ENCODE peak calls at places on chromosomes 2 and 18, in ten cellular contexts. P, F, B, M, K, A, V, Q, W and R are unnamed samples.

GRCh38 chr2:180873219-180873618 is 107.2 kb upstream of the UBE2E3 start:
- DNase-seq in P (no peak), F (no peak), B (no peak), M (no peak), K (no peak), A (no peak), V (no peak), Q (no peak), W (no peak), R (no peak)

GRCh38 chr2:196987298-196987653 is 60.8 kb upstream of the PGAP1 start:
- DNase-seq in P (no peak), F (no peak), B (no peak), M (no peak), K (no peak), A (no peak), V (no peak), Q (peak; percentile 14), W (no peak), R (no peak)

GRCh38 chr2:37656512-37657423 is 14.7 kb downstream of the CDC42EP3 start:
- DNase-seq in P (no peak), F (peak; percentile 40), B (peak; percentile 30), M (no peak), K (no peak), A (no peak), V (no peak), Q (no peak), W (no peak), R (no peak)

GRCh38 chr2:218428846-218429558 is 10.1 kb downstream of the VIL1 start:
- DNase-seq in P (no peak), F (no peak), B (no peak), M (no peak), K (no peak), A (no peak), V (no peak), Q (no peak), W (no peak), R (no peak)

GRCh38 chr2:190780594-190780993 is 100.0 kb upstream of the GLS start:
- DNase-seq in P (no peak), F (no peak), B (no peak), M (no peak), K (no peak), A (no peak), V (no peak), Q (no peak), W (no peak), R (no peak)

GRCh38 chr18:47893047-47893446 is 37.4 kb downstream of the SMAD2 start:
- DNase-seq in P (no peak), F (no peak), B (no peak), M (no peak), K (no peak), A (no peak), V (no peak), Q (no peak), W (no peak), R (no peak)

GRCh38 chr2:26033270-26033768 is 565 bp upstream of the RAB10 start:
- DNase-seq in P (no peak), F (peak; percentile 67), B (no peak), M (no peak), K (peak; percentile 52), A (peak; percentile 11), V (no peak), Q (peak; percentile 73), W (no peak), R (peak; percentile 76)

GRCh38 chr18:23719634-23720201 is 30.5 kb downstream of the LAMA3 start:
- DNase-seq in P (no peak), F (peak; percentile 98), B (no peak), M (peak; percentile 97), K (no peak), A (no peak), V (no peak), Q (peak; percentile 98), W (no peak), R (peak; percentile 98)

GRCh38 chr18:31610841-31611240 is 19.2 kb downstream of the TTR start:
- DNase-seq in P (no peak), F (peak; percentile 45), B (peak; percentile 14), M (no peak), K (no peak), A (no peak), V (no peak), Q (no peak), W (no peak), R (no peak)

GRCh38 chr2:234770715-234771141 is 181.1 kb upstream of the SH3BP4 start:
- DNase-seq in P (no peak), F (no peak), B (no peak), M (no peak), K (no peak), A (no peak), V (no peak), Q (no peak), W (no peak), R (no peak)

GRCh38 chr18:54764786-54765185 is 63.5 kb upstream of the RAB27B start:
- DNase-seq in P (no peak), F (no peak), B (no peak), M (no peak), K (no peak), A (no peak), V (no peak), Q (no peak), W (no peak), R (no peak)

GRCh38 chr2:85468704-85469349 is 50.3 kb downstream of the SH2D6 start:
- DNase-seq in P (no peak), F (no peak), B (no peak), M (peak; percentile 62), K (no peak), A (no peak), V (no peak), Q (peak; percentile 72), W (no peak), R (peak; percentile 51)

GRCh38 chr18:62555135-62555534 is 32.3 kb downstream of the ZCCHC2 start:
- DNase-seq in P (no peak), F (no peak), B (no peak), M (no peak), K (no peak), A (no peak), V (no peak), Q (peak; percentile 24), W (no peak), R (no peak)

GRCh38 chr18:13878858-13879257 is 36.5 kb downstream of the MC2R start:
- DNase-seq in P (no peak), F (no peak), B (no peak), M (no peak), K (no peak), A (no peak), V (no peak), Q (no peak), W (no peak), R (no peak)

GRCh38 chr2:213475433-213475832 is 191.2 kb downstream of the SPAG16 start:
- DNase-seq in P (no peak), F (no peak), B (no peak), M (no peak), K (no peak), A (no peak), V (no peak), Q (peak; percentile 5), W (no peak), R (no peak)